ENCODE peak calls at places on chromosome 9, in five cellular contexts. M, P, W, G and H are unnamed samples. For H3K4me1 and H3K36me3, the result is how much of the 10 kb centered on the place peaks cover.

GRCh38 chr9:85964949-85965348 is 24.0 kb downstream of the NAA35 start:
- DNase-seq in M (no peak), P (no peak), W (no peak), G (no peak), H (no peak)

GRCh38 chr9:89593776-89594427 is 10.9 kb upstream of the GADD45G start:
- DNase-seq in M (peak), P (peak), W (no peak), G (peak), H (no peak)

GRCh38 chr9:126702501-126703329 is 89.0 kb downstream of the LMX1B start:
- DNase-seq in M (no peak), P (peak), W (no peak), G (no peak), H (no peak)

GRCh38 chr9:134406366-134407122 is 80.3 kb downstream of the RXRA start:
- DNase-seq in M (no peak), P (no peak), W (no peak), G (no peak), H (no peak)

GRCh38 chr9:86756576-86757381 is 190.5 kb downstream of the GAS1 start:
- DNase-seq in M (no peak), P (no peak), W (no peak), G (no peak), H (no peak)

GRCh38 chr9:37026085-37026935 is 7.8 kb downstream of the PAX5 start:
- DNase-seq in M (no peak), P (no peak), W (no peak), G (no peak), H (no peak)

GRCh38 chr9:135074354-135075233 is 12.9 kb upstream of the OLFM1 start:
- DNase-seq in M (no peak), P (peak), W (no peak), G (no peak), H (no peak)

GRCh38 chr9:18610956-18611355 is 137.0 kb downstream of the ADAMTSL1 start:
- DNase-seq in M (no peak), P (no peak), W (no peak), G (no peak), H (no peak)

GRCh38 chr9:110592075-110592830 is 12.7 kb upstream of the SVEP1 start:
- DNase-seq in M (no peak), P (no peak), W (no peak), G (no peak), H (no peak)

GRCh38 chr9:82601272-82601835 is 461.6 kb downstream of the RASEF start:
- DNase-seq in M (no peak), P (no peak), W (no peak), G (no peak), H (no peak)

GRCh38 chr9:122991370-122991830 is 42.1 kb upstream of the GPR21 start:
- DNase-seq in M (peak), P (no peak), W (peak), G (peak), H (no peak)

GRCh38 chr9:21682981-21683380 is 119.5 kb upstream of the MTAP start:
- DNase-seq in M (no peak), P (no peak), W (no peak), G (no peak), H (no peak)
- H3K4me1 ChIP-seq in M (under half), P (under half), W (under half), G (under half), H (under half)

DNA sequence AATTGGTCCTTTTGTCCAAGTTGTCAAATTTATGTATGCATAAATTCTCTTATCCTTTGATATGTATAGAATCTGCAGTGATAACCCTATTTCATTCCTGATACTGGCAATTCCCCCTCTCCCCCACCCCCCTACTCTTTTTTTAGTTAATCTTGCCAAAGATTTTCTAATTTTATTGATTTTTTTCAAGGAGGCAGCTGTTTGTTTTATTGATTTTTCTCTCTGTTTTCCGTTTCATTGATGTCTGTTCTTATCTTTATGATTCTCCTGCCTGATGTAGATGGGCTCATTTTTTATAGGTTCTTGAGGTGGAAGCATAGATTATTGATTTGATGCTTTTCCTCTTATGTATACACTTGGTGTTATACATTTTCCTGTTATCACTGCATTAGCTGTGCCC is 34.4 kb downstream of the SMC5 start:
- DNase-seq in M (no peak), P (no peak), W (no peak), G (no peak), H (no peak)
- H3K36me3 ChIP-seq in M (under half), P (under half), W (under half), G (under half), H (under half)

GRCh38 chr9:136619742-136620440 is 42.8 kb upstream of the EGFL7 start:
- DNase-seq in M (peak), P (peak), W (no peak), G (peak), H (no peak)
- TF ChIP-seq POLR2A in M (peak), P (no peak), W (no peak), G (peak), H (no peak)

DNA sequence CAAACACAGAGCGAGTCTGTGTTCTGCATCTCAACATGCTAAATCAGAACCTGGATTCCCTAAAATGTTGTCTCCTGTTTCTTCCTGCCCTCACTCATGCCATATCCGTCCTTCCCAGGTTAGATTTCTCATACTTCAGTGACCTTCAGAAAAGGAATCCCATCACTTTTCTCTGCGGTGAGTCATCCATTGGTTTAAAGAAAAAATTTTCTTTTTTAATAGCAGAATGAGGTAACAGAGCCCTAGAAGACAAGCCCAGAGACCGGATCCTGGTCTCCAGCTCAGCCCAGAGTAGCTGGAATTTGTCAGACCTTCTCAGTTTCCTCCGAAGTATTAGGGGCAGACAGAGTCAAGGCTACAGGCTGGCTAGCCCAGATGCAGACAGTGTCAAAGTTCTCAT is 143.2 kb upstream of the DMRT1 start:
- DNase-seq in M (no peak), P (no peak), W (no peak), G (no peak), H (no peak)
- H3K4me1 ChIP-seq in M (under half), P (under half), W (under half), G (under half), H (half or more)

GRCh38 chr9:76911971-76912370 is 6.1 kb upstream of the PRUNE2 start:
- DNase-seq in M (no peak), P (no peak), W (no peak), G (no peak), H (no peak)
- H3K36me3 ChIP-seq in M (under half), P (under half), W (under half), G (under half), H (under half)

GRCh38 chr9:127895811-127896210 is 3.6 kb downstream of the ST6GALNAC6 start:
- DNase-seq in M (no peak), P (no peak), W (no peak), G (no peak), H (no peak)

GRCh38 chr9:127896395-127897193 is 2.8 kb downstream of the ST6GALNAC6 start:
- DNase-seq in M (no peak), P (no peak), W (no peak), G (no peak), H (no peak)

GRCh38 chr9:127897194-127897692 is 2.2 kb downstream of the ST6GALNAC6 start:
- DNase-seq in M (peak), P (peak), W (no peak), G (peak), H (no peak)

GRCh38 chr9:127898433-127899199 is 787 bp downstream of the ST6GALNAC6 start:
- DNase-seq in M (peak), P (no peak), W (no peak), G (peak), H (no peak)

DNA sequence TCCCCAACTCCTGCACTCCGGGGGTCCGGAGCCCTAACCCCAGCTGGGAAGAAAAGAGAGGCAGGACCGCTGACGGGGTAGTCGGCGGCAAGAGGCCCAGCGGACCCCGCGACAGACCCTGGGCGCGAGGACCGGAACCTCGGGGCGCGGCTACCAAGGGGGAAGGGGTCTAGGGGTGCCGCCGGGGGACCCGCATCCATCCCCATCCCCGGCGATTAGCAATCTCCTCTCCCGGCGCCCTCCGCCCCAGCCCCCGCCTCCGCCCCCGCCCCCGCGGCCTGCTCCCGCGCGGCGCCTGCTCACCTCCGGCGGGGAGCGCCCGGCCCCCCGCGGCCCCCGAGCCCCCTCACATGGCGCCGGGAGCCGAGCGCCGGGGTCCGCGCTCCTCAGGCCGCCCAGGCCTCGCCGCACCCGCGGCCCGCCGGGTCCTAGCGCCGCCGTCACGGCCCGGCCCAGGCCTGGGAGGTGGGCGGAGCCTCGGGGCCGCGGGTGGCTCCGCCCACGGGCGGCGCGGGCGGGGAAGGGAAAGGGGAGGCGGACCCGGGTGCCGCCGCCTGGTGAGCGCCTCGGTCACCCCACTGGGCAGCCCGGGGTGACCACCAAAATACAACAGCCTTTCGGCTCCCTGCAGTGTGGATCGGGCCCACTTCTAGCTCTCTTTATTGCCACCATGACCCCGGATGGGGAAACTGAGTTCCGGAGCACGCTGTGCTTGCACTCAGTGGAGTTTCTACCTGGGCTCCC is at the start of gene ST6GALNAC6:
- DNase-seq in M (peak), P (peak), W (no peak), G (no peak), H (no peak)
- TF ChIP-seq POLR2A in M (peak), P (no peak), W (peak), G (peak), H (no peak)

GRCh38 chr9:113953541-113953940 is 77.4 kb downstream of the ZNF618 start:
- DNase-seq in M (no peak), P (no peak), W (no peak), G (no peak), H (no peak)
- H3K4me1 ChIP-seq in M (under half), P (under half), W (under half), G (under half), H (under half)

GRCh38 chr9:136476369-136477150 is 6.3 kb downstream of the SEC16A start:
- DNase-seq in M (no peak), P (no peak), W (no peak), G (no peak), H (no peak)
- H3K36me3 ChIP-seq in M (under half), P (under half), W (under half), G (under half), H (under half)

GRCh38 chr9:131994364-131995110 is 85.1 kb downstream of the MED27 start:
- DNase-seq in M (no peak), P (no peak), W (no peak), G (no peak), H (no peak)

GRCh38 chr9:131997779-131998178 is 81.9 kb downstream of the MED27 start:
- DNase-seq in M (peak), P (no peak), W (no peak), G (peak), H (no peak)

GRCh38 chr9:131997076-131997475 is 82.6 kb downstream of the MED27 start:
- DNase-seq in M (no peak), P (no peak), W (no peak), G (no peak), H (no peak)

GRCh38 chr9:131992906-131993657 is 86.6 kb downstream of the MED27 start:
- DNase-seq in M (no peak), P (no peak), W (no peak), G (no peak), H (no peak)

GRCh38 chr9:131995382-131995781 is 84.3 kb downstream of the MED27 start:
- DNase-seq in M (no peak), P (no peak), W (no peak), G (no peak), H (no peak)
- TF ChIP-seq POLR2A in M (no peak), P (no peak), W (no peak), G (no peak), H (no peak)

GRCh38 chr9:78014776-78015175 is 16.8 kb downstream of the GNAQ start:
- DNase-seq in M (no peak), P (no peak), W (no peak), G (no peak), H (no peak)
- H3K4me1 ChIP-seq in M (under half), P (under half), W (under half), G (under half), H (under half)